ENCODE peak calls at places on chromosomes 12 and 14, in nine cellular contexts. One of them, this sample, is unnamed.

GRCh38 chr12:110102255-110102654 is 21.9 kb upstream of the IFT81 start:
- DNase-seq in ovary: no peak
- DNase-seq in cardiac fibroblast: peak
- DNase-seq in tibial artery: no peak
- DNase-seq in WTC11: peak
- DNase-seq in MCF 10A: peak
- DNase-seq in endothelial cell: peak
- DNase-seq in mucosa of descending colon: peak
- DNase-seq in neural crest cell: peak
- DNase-seq in this sample: no peak

GRCh38 chr12:48002773-48003218 is 1.5 kb downstream of the COL2A1 start:
- DNase-seq in ovary: peak
- DNase-seq in cardiac fibroblast: peak
- DNase-seq in tibial artery: no peak
- DNase-seq in WTC11: peak
- DNase-seq in MCF 10A: no peak
- DNase-seq in endothelial cell: peak
- DNase-seq in mucosa of descending colon: peak
- DNase-seq in neural crest cell: peak
- DNase-seq in this sample: no peak

GRCh38 chr14:22448905-22449611 is 140.0 kb downstream of the DAD1 start:
- DNase-seq in ovary: no peak
- DNase-seq in cardiac fibroblast: peak
- DNase-seq in tibial artery: no peak
- DNase-seq in WTC11: no peak
- DNase-seq in MCF 10A: no peak
- DNase-seq in endothelial cell: no peak
- DNase-seq in mucosa of descending colon: no peak
- DNase-seq in neural crest cell: no peak
- DNase-seq in this sample: no peak

GRCh38 chr12:51847830-51848727 is at the start of gene FIGNL2:
- DNase-seq in ovary: no peak
- DNase-seq in cardiac fibroblast: no peak
- DNase-seq in tibial artery: no peak
- DNase-seq in WTC11: peak
- DNase-seq in MCF 10A: no peak
- DNase-seq in endothelial cell: peak
- DNase-seq in mucosa of descending colon: no peak
- DNase-seq in neural crest cell: peak
- DNase-seq in this sample: no peak

GRCh38 chr12:109732321-109733305 is 19.0 kb downstream of the FAM222A start:
- DNase-seq in ovary: no peak
- DNase-seq in cardiac fibroblast: no peak
- DNase-seq in tibial artery: peak
- DNase-seq in WTC11: peak
- DNase-seq in MCF 10A: no peak
- DNase-seq in endothelial cell: no peak
- DNase-seq in mucosa of descending colon: no peak
- DNase-seq in neural crest cell: no peak
- DNase-seq in this sample: no peak

GRCh38 chr12:52873832-52874572 is 25.2 kb upstream of the KRT78 start:
- DNase-seq in ovary: peak
- DNase-seq in cardiac fibroblast: peak
- DNase-seq in tibial artery: peak
- DNase-seq in WTC11: peak
- DNase-seq in MCF 10A: peak
- DNase-seq in endothelial cell: peak
- DNase-seq in mucosa of descending colon: peak
- DNase-seq in neural crest cell: peak
- DNase-seq in this sample: peak

GRCh38 chr12:95836185-95836609 is 22.6 kb upstream of the SNRPF start:
- DNase-seq in ovary: no peak
- DNase-seq in cardiac fibroblast: peak
- DNase-seq in tibial artery: no peak
- DNase-seq in WTC11: no peak
- DNase-seq in MCF 10A: peak
- DNase-seq in endothelial cell: no peak
- DNase-seq in mucosa of descending colon: no peak
- DNase-seq in neural crest cell: no peak
- DNase-seq in this sample: no peak

GRCh38 chr12:15852383-15852782 is 29.8 kb upstream of the STRAP start:
- DNase-seq in ovary: no peak
- DNase-seq in cardiac fibroblast: peak
- DNase-seq in tibial artery: no peak
- DNase-seq in WTC11: no peak
- DNase-seq in MCF 10A: peak
- DNase-seq in endothelial cell: no peak
- DNase-seq in mucosa of descending colon: no peak
- DNase-seq in neural crest cell: no peak
- DNase-seq in this sample: no peak

GRCh38 chr14:35506927-35507326 is 27.0 kb upstream of the INSM2 start:
- DNase-seq in ovary: no peak
- DNase-seq in cardiac fibroblast: peak
- DNase-seq in tibial artery: no peak
- DNase-seq in WTC11: no peak
- DNase-seq in MCF 10A: no peak
- DNase-seq in endothelial cell: no peak
- DNase-seq in mucosa of descending colon: no peak
- DNase-seq in neural crest cell: no peak
- DNase-seq in this sample: no peak

GRCh38 chr14:105255021-105255507 is 6.7 kb downstream of the BTBD6 start:
- DNase-seq in ovary: no peak
- DNase-seq in cardiac fibroblast: peak
- DNase-seq in tibial artery: peak
- DNase-seq in WTC11: no peak
- DNase-seq in MCF 10A: no peak
- DNase-seq in endothelial cell: no peak
- DNase-seq in mucosa of descending colon: no peak
- DNase-seq in neural crest cell: no peak
- DNase-seq in this sample: no peak

GRCh38 chr12:19382111-19382526 is 57.2 kb upstream of the AEBP2 start:
- DNase-seq in ovary: no peak
- DNase-seq in cardiac fibroblast: peak
- DNase-seq in tibial artery: no peak
- DNase-seq in WTC11: no peak
- DNase-seq in MCF 10A: peak
- DNase-seq in endothelial cell: no peak
- DNase-seq in mucosa of descending colon: no peak
- DNase-seq in neural crest cell: no peak
- DNase-seq in this sample: no peak

GRCh38 chr12:53047221-53048032 is 2.4 kb upstream of the TNS2 start:
- DNase-seq in ovary: peak
- DNase-seq in cardiac fibroblast: peak
- DNase-seq in tibial artery: peak
- DNase-seq in WTC11: peak
- DNase-seq in MCF 10A: peak
- DNase-seq in endothelial cell: peak
- DNase-seq in mucosa of descending colon: peak
- DNase-seq in neural crest cell: peak
- DNase-seq in this sample: no peak

GRCh38 chr12:108082506-108082905 is 46.6 kb upstream of the WSCD2 start:
- DNase-seq in ovary: no peak
- DNase-seq in cardiac fibroblast: no peak
- DNase-seq in tibial artery: no peak
- DNase-seq in WTC11: no peak
- DNase-seq in MCF 10A: no peak
- DNase-seq in endothelial cell: no peak
- DNase-seq in mucosa of descending colon: no peak
- DNase-seq in neural crest cell: no peak
- DNase-seq in this sample: no peak

GRCh38 chr12:93824514-93825500 is 147.6 kb downstream of the CRADD start:
- DNase-seq in ovary: no peak
- DNase-seq in cardiac fibroblast: peak
- DNase-seq in tibial artery: no peak
- DNase-seq in WTC11: peak
- DNase-seq in MCF 10A: no peak
- DNase-seq in endothelial cell: no peak
- DNase-seq in mucosa of descending colon: no peak
- DNase-seq in neural crest cell: no peak
- DNase-seq in this sample: no peak

GRCh38 chr14:89907655-89908054 is 46.9 kb downstream of the EFCAB11 start:
- DNase-seq in ovary: no peak
- DNase-seq in cardiac fibroblast: no peak
- DNase-seq in tibial artery: no peak
- DNase-seq in WTC11: no peak
- DNase-seq in MCF 10A: no peak
- DNase-seq in endothelial cell: no peak
- DNase-seq in mucosa of descending colon: no peak
- DNase-seq in neural crest cell: no peak
- DNase-seq in this sample: no peak

GRCh38 chr14:104749111-104749649 is 3.8 kb upstream of the SIVA1 start:
- DNase-seq in ovary: no peak
- DNase-seq in cardiac fibroblast: no peak
- DNase-seq in tibial artery: peak
- DNase-seq in WTC11: no peak
- DNase-seq in MCF 10A: peak
- DNase-seq in endothelial cell: no peak
- DNase-seq in mucosa of descending colon: peak
- DNase-seq in neural crest cell: no peak
- DNase-seq in this sample: no peak

GRCh38 chr12:4483885-4484823 is 38.5 kb upstream of the FGF6 start:
- DNase-seq in ovary: no peak
- DNase-seq in cardiac fibroblast: peak
- DNase-seq in tibial artery: no peak
- DNase-seq in WTC11: no peak
- DNase-seq in MCF 10A: peak
- DNase-seq in endothelial cell: no peak
- DNase-seq in mucosa of descending colon: no peak
- DNase-seq in neural crest cell: no peak
- DNase-seq in this sample: no peak

GRCh38 chr14:23632461-23633159 is 3.6 kb upstream of the DHRS2 start:
- DNase-seq in ovary: no peak
- DNase-seq in cardiac fibroblast: no peak
- DNase-seq in tibial artery: no peak
- DNase-seq in WTC11: no peak
- DNase-seq in MCF 10A: no peak
- DNase-seq in endothelial cell: no peak
- DNase-seq in mucosa of descending colon: no peak
- DNase-seq in neural crest cell: no peak
- DNase-seq in this sample: no peak
- TF ChIP-seq CTCF in ovary: no peak
- TF ChIP-seq CTCF in cardiac fibroblast: no peak
- TF ChIP-seq CTCF in tibial artery: no peak
- TF ChIP-seq CTCF in WTC11: no peak
- TF ChIP-seq CTCF in MCF 10A: no peak
- TF ChIP-seq CTCF in endothelial cell: no peak
- TF ChIP-seq CTCF in mucosa of descending colon: no peak
- TF ChIP-seq CTCF in neural crest cell: no peak
- TF ChIP-seq CTCF in this sample: no peak

GRCh38 chr14:99125616-99126431 is 146.2 kb downstream of the BCL11B start:
- DNase-seq in ovary: no peak
- DNase-seq in cardiac fibroblast: no peak
- DNase-seq in tibial artery: peak
- DNase-seq in WTC11: no peak
- DNase-seq in MCF 10A: peak
- DNase-seq in endothelial cell: peak
- DNase-seq in mucosa of descending colon: no peak
- DNase-seq in neural crest cell: no peak
- DNase-seq in this sample: no peak

GRCh38 chr14:99122521-99123125 is 149.4 kb downstream of the BCL11B start:
- DNase-seq in ovary: no peak
- DNase-seq in cardiac fibroblast: no peak
- DNase-seq in tibial artery: peak
- DNase-seq in WTC11: no peak
- DNase-seq in MCF 10A: no peak
- DNase-seq in endothelial cell: no peak
- DNase-seq in mucosa of descending colon: no peak
- DNase-seq in neural crest cell: no peak
- DNase-seq in this sample: no peak

GRCh38 chr14:99125113-99125512 is 146.9 kb downstream of the BCL11B start:
- DNase-seq in ovary: no peak
- DNase-seq in cardiac fibroblast: no peak
- DNase-seq in tibial artery: no peak
- DNase-seq in WTC11: no peak
- DNase-seq in MCF 10A: no peak
- DNase-seq in endothelial cell: peak
- DNase-seq in mucosa of descending colon: no peak
- DNase-seq in neural crest cell: no peak
- DNase-seq in this sample: no peak

GRCh38 chr14:99123208-99123870 is 148.7 kb downstream of the BCL11B start:
- DNase-seq in ovary: no peak
- DNase-seq in cardiac fibroblast: no peak
- DNase-seq in tibial artery: peak
- DNase-seq in WTC11: no peak
- DNase-seq in MCF 10A: no peak
- DNase-seq in endothelial cell: peak
- DNase-seq in mucosa of descending colon: no peak
- DNase-seq in neural crest cell: no peak
- DNase-seq in this sample: no peak

GRCh38 chr14:99124482-99125104 is 147.4 kb downstream of the BCL11B start:
- DNase-seq in ovary: no peak
- DNase-seq in cardiac fibroblast: no peak
- DNase-seq in tibial artery: peak
- DNase-seq in WTC11: no peak
- DNase-seq in MCF 10A: no peak
- DNase-seq in endothelial cell: peak
- DNase-seq in mucosa of descending colon: no peak
- DNase-seq in neural crest cell: no peak
- DNase-seq in this sample: no peak
- TF ChIP-seq CTCF in ovary: no peak
- TF ChIP-seq CTCF in cardiac fibroblast: no peak
- TF ChIP-seq CTCF in tibial artery: no peak
- TF ChIP-seq CTCF in WTC11: no peak
- TF ChIP-seq CTCF in MCF 10A: no peak
- TF ChIP-seq CTCF in endothelial cell: peak
- TF ChIP-seq CTCF in mucosa of descending colon: no peak
- TF ChIP-seq CTCF in neural crest cell: no peak
- TF ChIP-seq CTCF in this sample: no peak

GRCh38 chr14:25464078-25464477 is 414.1 kb upstream of the STXBP6 start:
- DNase-seq in ovary: no peak
- DNase-seq in cardiac fibroblast: no peak
- DNase-seq in tibial artery: no peak
- DNase-seq in WTC11: no peak
- DNase-seq in MCF 10A: no peak
- DNase-seq in endothelial cell: no peak
- DNase-seq in mucosa of descending colon: no peak
- DNase-seq in neural crest cell: no peak
- DNase-seq in this sample: no peak
- TF ChIP-seq CTCF in ovary: no peak
- TF ChIP-seq CTCF in cardiac fibroblast: no peak
- TF ChIP-seq CTCF in tibial artery: no peak
- TF ChIP-seq CTCF in WTC11: no peak
- TF ChIP-seq CTCF in MCF 10A: no peak
- TF ChIP-seq CTCF in endothelial cell: no peak
- TF ChIP-seq CTCF in mucosa of descending colon: no peak
- TF ChIP-seq CTCF in neural crest cell: no peak
- TF ChIP-seq CTCF in this sample: no peak

DNA sequence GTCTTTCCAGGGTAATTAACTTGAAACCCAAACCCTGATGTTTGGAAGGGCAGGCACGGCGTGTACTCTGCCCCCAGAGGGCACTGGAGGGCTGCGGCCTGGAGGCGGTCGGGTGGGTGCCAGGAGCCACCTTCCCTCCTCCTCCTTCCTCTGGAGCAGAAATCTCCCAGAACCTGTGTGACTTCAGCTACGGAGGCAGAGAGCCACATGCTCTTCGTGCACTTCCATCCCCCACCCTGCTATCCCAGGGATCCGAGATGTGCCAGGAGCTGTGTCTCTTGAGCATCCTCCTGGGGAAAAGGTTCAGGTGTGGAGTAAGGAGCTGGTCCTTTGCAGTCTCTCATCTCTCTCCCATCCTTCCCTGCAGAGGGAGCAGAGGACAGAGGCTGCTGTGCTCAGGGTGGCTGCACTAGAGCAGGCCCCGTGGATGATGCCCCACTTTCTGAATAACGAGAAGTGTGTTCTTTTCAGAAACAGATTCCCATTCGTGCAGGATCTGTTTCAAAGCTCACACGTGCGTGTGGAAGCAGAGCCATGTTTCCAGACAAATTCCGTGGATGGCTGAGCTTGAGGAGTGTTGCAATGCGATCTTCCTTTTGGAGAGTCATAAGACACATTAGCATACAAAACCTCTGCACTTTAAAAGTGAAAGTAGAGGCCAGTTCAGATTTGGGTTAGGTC is 162.9 kb downstream of the ADGRD1 start:
- DNase-seq in ovary: no peak
- DNase-seq in cardiac fibroblast: peak
- DNase-seq in tibial artery: no peak
- DNase-seq in WTC11: peak
- DNase-seq in MCF 10A: no peak
- DNase-seq in endothelial cell: peak
- DNase-seq in mucosa of descending colon: no peak
- DNase-seq in neural crest cell: peak
- DNase-seq in this sample: no peak
- TF ChIP-seq CTCF in ovary: no peak
- TF ChIP-seq CTCF in cardiac fibroblast: no peak
- TF ChIP-seq CTCF in tibial artery: no peak
- TF ChIP-seq CTCF in WTC11: no peak
- TF ChIP-seq CTCF in MCF 10A: no peak
- TF ChIP-seq CTCF in endothelial cell: no peak
- TF ChIP-seq CTCF in mucosa of descending colon: no peak
- TF ChIP-seq CTCF in neural crest cell: peak
- TF ChIP-seq CTCF in this sample: no peak